ENCODE peak calls at places on chromosomes 16 and 17, in seven cellular contexts. I is ELR, S is midbrain, Q is nucleus accumbens, G is HEK293T, W is AG08396, V is T follicular helper cell. D is an unnamed sample.

GRCh38 chr17:65754081-65754480 is 192.6 kb upstream of the AXIN2 start:
- DNase-seq in W (no peak), V (no peak), I (no peak), G (no peak), Q (no peak), S (no peak), D (no peak)

GRCh38 chr16:24853169-24853824 is 7.5 kb downstream of the SLC5A11 start:
- DNase-seq in I (peak; percentile 49), V (no peak), Q (no peak), G (no peak), S (no peak), W (no peak), D (no peak)

GRCh38 chr16:49000594-49000993 is 281.0 kb downstream of the CBLN1 start:
- DNase-seq in Q (no peak), I (no peak), W (no peak), S (no peak), V (no peak), G (peak; percentile 19), D (no peak)

GRCh38 chr17:29180051-29180787 is at the start of gene MYO18A:
- DNase-seq in Q (peak; percentile 76), V (peak; percentile 66), W (peak; percentile 95), S (peak; percentile 89), G (peak; percentile 82), I (peak; percentile 85), D (peak; percentile 63)

GRCh38 chr17:79984877-79985276 is 50.8 kb downstream of the TBC1D16 start:
- DNase-seq in S (no peak), V (no peak), W (no peak), Q (no peak), I (no peak), G (no peak), D (no peak)

GRCh38 chr16:87207509-87207908 is 109.7 kb downstream of the C16orf95 start:
- DNase-seq in G (no peak), V (no peak), I (peak; percentile 79), S (no peak), Q (no peak), W (peak; percentile 47), D (no peak)

GRCh38 chr17:82105882-82106696 is 8.1 kb upstream of the FASN start:
- DNase-seq in G (no peak), Q (no peak), I (peak; percentile 82), W (peak; percentile 75), S (no peak), V (no peak), D (no peak)

GRCh38 chr17:49817993-49818392 is 29.5 kb downstream of the KAT7 start:
- DNase-seq in G (no peak), W (no peak), I (no peak), V (peak; percentile 42), S (no peak), Q (no peak), D (no peak)

GRCh38 chr16:87044031-87044380 is 273.2 kb downstream of the C16orf95 start:
- DNase-seq in W (no peak), Q (no peak), G (no peak), S (no peak), V (no peak), I (peak; percentile 28), D (no peak)

GRCh38 chr16:84806890-84807258 is 12.9 kb upstream of the CRISPLD2 start:
- DNase-seq in V (no peak), W (no peak), S (no peak), G (no peak), I (no peak), Q (no peak), D (no peak)

GRCh38 chr17:1021147-1021546 is 24.2 kb downstream of the TIMM22 start:
- DNase-seq in W (no peak), S (no peak), I (no peak), V (no peak), G (no peak), Q (no peak), D (no peak)

GRCh38 chr16:20023190-20023589 is 50.5 kb downstream of the GPR139 start:
- DNase-seq in G (no peak), Q (no peak), S (no peak), V (no peak), I (peak; percentile 2), W (no peak), D (no peak)

GRCh38 chr17:58337126-58337599 is 8.6 kb upstream of the TSPOAP1 start:
- DNase-seq in Q (no peak), G (no peak), I (no peak), S (no peak), W (no peak), V (no peak), D (no peak)

GRCh38 chr16:64478258-64478906 is 643.5 kb downstream of the CDH11 start:
- DNase-seq in S (no peak), W (peak; percentile 12), Q (no peak), I (no peak), G (no peak), V (no peak), D (no peak)

GRCh38 chr17:61475726-61476125 is 23.5 kb downstream of the TBX4 start:
- DNase-seq in S (no peak), W (peak; percentile 54), Q (no peak), G (no peak), I (peak; percentile 61), V (no peak), D (no peak)

GRCh38 chr17:68533887-68534700 is 21.9 kb downstream of the PRKAR1A start:
- DNase-seq in I (peak; percentile 44), S (peak; percentile 8), G (no peak), Q (no peak), W (no peak), V (no peak), D (no peak)

GRCh38 chr16:67339453-67339852 is 12.8 kb downstream of the LRRC36 start:
- DNase-seq in Q (no peak), W (peak; percentile 11), I (peak; percentile 58), G (no peak), S (no peak), V (no peak), D (no peak)

GRCh38 chr16:87255866-87256265 is 61.3 kb downstream of the C16orf95 start:
- DNase-seq in Q (no peak), I (no peak), W (no peak), G (no peak), V (no peak), S (no peak), D (no peak)

D was measured in pons.